ENCODE peak calls at places on chromosomes 13 and 19, in six cellular contexts. One of them, this sample, is unnamed.

GRCh38 chr19:3073159-3073563 is 10.9 kb upstream of the TLE5 start:
- DNase-seq in psoas muscle: no peak
- DNase-seq in Daoy: peak
- DNase-seq in endothelial cell: no peak
- DNase-seq in NCI-H2081: peak
- DNase-seq in HuH-7.5: no peak
- DNase-seq in this sample: no peak

GRCh38 chr13:26558912-26559485 is 1.5 kb downstream of the WASF3 start:
- DNase-seq in Daoy: no peak
- DNase-seq in endothelial cell: no peak
- DNase-seq in HuH-7.5: no peak
- DNase-seq in NCI-H2081: no peak
- DNase-seq in psoas muscle: no peak
- DNase-seq in this sample: no peak

GRCh38 chr13:27383104-27383921 is 41.1 kb upstream of the GTF3A start:
- DNase-seq in endothelial cell: no peak
- DNase-seq in HuH-7.5: no peak
- DNase-seq in NCI-H2081: no peak
- DNase-seq in psoas muscle: no peak
- DNase-seq in Daoy: no peak
- DNase-seq in this sample: no peak

GRCh38 chr13:111112196-111112595 is 2.9 kb upstream of the ARHGEF7 start:
- DNase-seq in HuH-7.5: no peak
- DNase-seq in psoas muscle: no peak
- DNase-seq in NCI-H2081: no peak
- DNase-seq in Daoy: no peak
- DNase-seq in endothelial cell: no peak
- DNase-seq in this sample: no peak

GRCh38 chr13:74246398-74246975 is 112.3 kb upstream of the KLF12 start:
- DNase-seq in psoas muscle: no peak
- DNase-seq in HuH-7.5: no peak
- DNase-seq in NCI-H2081: no peak
- DNase-seq in endothelial cell: no peak
- DNase-seq in Daoy: no peak
- DNase-seq in this sample: no peak

GRCh38 chr13:40680659-40681323 is 14.3 kb upstream of the FOXO1 start:
- DNase-seq in NCI-H2081: no peak
- DNase-seq in Daoy: no peak
- DNase-seq in HuH-7.5: no peak
- DNase-seq in psoas muscle: no peak
- DNase-seq in endothelial cell: no peak
- DNase-seq in this sample: no peak

GRCh38 chr13:97125810-97126738 is 96.1 kb upstream of the MBNL2 start:
- DNase-seq in HuH-7.5: no peak
- DNase-seq in Daoy: peak
- DNase-seq in endothelial cell: no peak
- DNase-seq in psoas muscle: peak
- DNase-seq in NCI-H2081: no peak
- DNase-seq in this sample: no peak

GRCh38 chr19:17617807-17618192 is 62.4 kb downstream of the COLGALT1 start:
- DNase-seq in NCI-H2081: no peak
- DNase-seq in HuH-7.5: no peak
- DNase-seq in Daoy: no peak
- DNase-seq in endothelial cell: no peak
- DNase-seq in psoas muscle: no peak
- DNase-seq in this sample: no peak

GRCh38 chr19:9650345-9650744 is 24.6 kb downstream of the ZNF562 start:
- DNase-seq in psoas muscle: no peak
- DNase-seq in NCI-H2081: no peak
- DNase-seq in endothelial cell: no peak
- DNase-seq in HuH-7.5: no peak
- DNase-seq in Daoy: no peak
- DNase-seq in this sample: no peak

GRCh38 chr19:9847087-9847671 is 12.1 kb downstream of the PIN1 start:
- DNase-seq in endothelial cell: peak
- DNase-seq in HuH-7.5: peak
- DNase-seq in NCI-H2081: no peak
- DNase-seq in Daoy: peak
- DNase-seq in psoas muscle: peak
- DNase-seq in this sample: no peak

GRCh38 chr19:18349524-18350128 is 9.2 kb downstream of the PGPEP1 start:
- DNase-seq in psoas muscle: peak
- DNase-seq in Daoy: peak
- DNase-seq in endothelial cell: peak
- DNase-seq in HuH-7.5: peak
- DNase-seq in NCI-H2081: peak
- DNase-seq in this sample: no peak

This sample was measured in central memory CD8-positive, alpha-beta T cell.